ENCODE peak calls at places on chromosomes 4 and X, in eight cellular contexts. F is bronchial epithelial cell, T is esophagus squamous epithelium, V is psoas muscle, N is foreskin fibroblast, R is neural crest cell, O is fibroblast of the aortic adventitia, S is GM20000. H is an unnamed sample.

GRCh38 chrX:39966186-39966585 is 131.6 kb downstream of the BCOR start:
- DNase-seq in F (no peak), T (no peak), V (no peak), N (no peak), R (no peak), O (no peak), S (no peak), H (no peak)

GRCh38 chr4:10832989-10833635 is 148.5 kb upstream of the CLNK start:
- DNase-seq in F (no peak), T (no peak), V (no peak), N (no peak), R (no peak), O (no peak), S (no peak), H (no peak)

GRCh38 chr4:25144870-25145481 is 15.3 kb downstream of the SEPSECS start:
- DNase-seq in F (peak; percentile 58), T (no peak), V (no peak), N (peak; percentile 52), R (no peak), O (peak; percentile 55), S (peak; percentile 21), H (no peak)

GRCh38 chr4:153465922-153466636 is at the start of gene TMEM131L:
- DNase-seq in F (no peak), T (peak; percentile 31), V (peak; percentile 80), N (peak; percentile 86), R (peak; percentile 59), O (peak; percentile 51), S (peak; percentile 94), H (peak; percentile 65)

GRCh38 chrX:12956704-12957541 is 18.0 kb upstream of the TMSB4X start:
- DNase-seq in F (peak; percentile 64), T (no peak), V (no peak), N (peak; percentile 49), R (no peak), O (peak; percentile 43), S (peak; percentile 67), H (no peak)

GRCh38 chrX:106391284-106391852 is 220.4 kb upstream of the RADX start:
- DNase-seq in F (no peak), T (no peak), V (no peak), N (peak; percentile 0), R (no peak), O (no peak), S (no peak), H (no peak)

GRCh38 chrX:39299615-39300014 is 498.4 kb downstream of the MID1IP1 start:
- DNase-seq in F (no peak), T (no peak), V (no peak), N (no peak), R (no peak), O (no peak), S (no peak), H (no peak)

GRCh38 chrX:13659057-13659456 is 6.1 kb downstream of the TCEANC start:
- DNase-seq in F (peak; percentile 90), T (no peak), V (no peak), N (peak; percentile 73), R (no peak), O (peak; percentile 71), S (no peak), H (no peak)

GRCh38 chr4:22739933-22740332 is 47.2 kb downstream of the GBA3 start:
- DNase-seq in F (no peak), T (no peak), V (no peak), N (no peak), R (no peak), O (no peak), S (no peak), H (no peak)

GRCh38 chr4:8689741-8690140 is 97.2 kb downstream of the CPZ start:
- DNase-seq in F (no peak), T (no peak), V (no peak), N (no peak), R (no peak), O (no peak), S (no peak), H (no peak)

GRCh38 chrX:52563105-52563504 is 46.2 kb upstream of the XAGE1B start:
- DNase-seq in F (no peak), T (no peak), V (no peak), N (no peak), R (no peak), O (no peak), S (no peak), H (no peak)

GRCh38 chr4:78293348-78293747 is 236.2 kb downstream of the FRAS1 start:
- DNase-seq in F (peak; percentile 4), T (no peak), V (no peak), N (peak; percentile 66), R (no peak), O (peak; percentile 76), S (no peak), H (no peak)

DNA sequence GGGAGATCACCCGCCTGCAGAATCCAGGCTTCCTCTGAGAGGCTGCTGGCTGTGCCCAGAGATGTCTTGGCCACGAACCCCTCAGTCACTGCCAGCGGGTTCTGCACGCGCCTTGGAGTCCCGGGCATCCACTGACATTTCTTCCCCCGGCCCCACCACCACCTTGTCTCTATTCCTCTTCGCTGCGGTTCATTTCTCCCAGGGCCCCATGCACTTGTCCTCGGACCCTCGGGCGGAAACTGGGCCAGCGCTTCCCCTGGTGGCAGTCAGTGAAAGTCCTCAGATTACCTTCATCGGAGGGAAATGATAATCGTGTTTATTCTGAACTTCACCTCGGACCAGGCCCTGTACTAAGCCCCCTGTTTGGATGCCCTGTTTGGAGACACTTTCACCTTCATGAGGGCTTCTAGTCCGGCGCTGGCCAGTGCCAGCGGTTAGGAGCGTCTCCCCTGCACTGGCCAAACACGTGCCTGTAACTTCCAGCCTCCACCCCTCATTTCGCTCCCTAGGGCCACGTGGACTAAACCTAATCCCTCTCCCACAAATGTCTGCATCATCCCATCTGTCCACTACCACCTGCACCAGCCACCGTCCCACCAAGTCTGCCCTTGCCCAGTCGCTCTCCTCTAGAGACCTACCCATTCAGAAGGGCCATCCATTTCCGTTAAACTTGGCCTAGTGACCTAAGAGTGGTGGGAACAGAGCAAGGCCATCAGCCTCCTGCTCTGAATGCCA is 82.0 kb downstream of the DCTD start:
- DNase-seq in F (no peak), T (no peak), V (no peak), N (no peak), R (no peak), O (no peak), S (no peak), H (no peak)
- TF ChIP-seq CTCF in F (no peak), T (no peak), V (no peak), N (no peak), R (no peak), O (no peak), S (no peak), H (no peak)

GRCh38 chr4:113294910-113295309 is 245.5 kb downstream of the ANK2 start:
- DNase-seq in F (no peak), T (no peak), V (no peak), N (peak; percentile 10), R (no peak), O (no peak), S (no peak), H (no peak)
- TF ChIP-seq CTCF in F (peak; percentile 2), T (no peak), V (no peak), N (no peak), R (no peak), O (no peak), S (no peak), H (no peak)

DNA sequence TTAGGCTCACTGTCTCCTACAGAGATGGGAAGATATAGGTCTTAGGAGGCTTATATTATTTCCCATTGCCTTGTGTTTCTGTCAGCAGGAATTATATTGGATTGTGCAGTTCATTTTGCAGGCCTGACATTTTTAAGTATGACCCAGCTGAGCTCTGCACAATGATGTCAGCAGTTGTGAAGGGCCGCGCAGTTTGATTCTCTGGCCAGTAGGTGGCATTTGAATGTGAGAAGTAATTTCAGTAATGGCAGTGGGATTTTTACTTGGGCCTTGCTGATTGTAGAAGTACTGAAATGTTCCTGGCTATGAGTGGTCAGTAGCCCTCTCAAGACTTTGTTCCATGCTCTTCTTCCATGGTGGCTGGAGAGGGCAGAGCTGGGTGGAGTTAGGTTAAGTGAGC is 247.2 kb upstream of the MTMR8 start:
- DNase-seq in F (no peak), T (no peak), V (no peak), N (no peak), R (no peak), O (no peak), S (no peak), H (peak; percentile 8)
- TF ChIP-seq CTCF in F (no peak), T (no peak), V (no peak), N (no peak), R (peak; percentile 43), O (no peak), S (no peak), H (peak; percentile 44)

GRCh38 chr4:157226035-157226434 is 5.5 kb downstream of the GRIA2 start:
- DNase-seq in F (no peak), T (no peak), V (no peak), N (peak; percentile 10), R (no peak), O (no peak), S (no peak), H (no peak)
- TF ChIP-seq CTCF in F (no peak), T (no peak), V (no peak), N (no peak), R (no peak), O (no peak), S (no peak), H (no peak)

DNA sequence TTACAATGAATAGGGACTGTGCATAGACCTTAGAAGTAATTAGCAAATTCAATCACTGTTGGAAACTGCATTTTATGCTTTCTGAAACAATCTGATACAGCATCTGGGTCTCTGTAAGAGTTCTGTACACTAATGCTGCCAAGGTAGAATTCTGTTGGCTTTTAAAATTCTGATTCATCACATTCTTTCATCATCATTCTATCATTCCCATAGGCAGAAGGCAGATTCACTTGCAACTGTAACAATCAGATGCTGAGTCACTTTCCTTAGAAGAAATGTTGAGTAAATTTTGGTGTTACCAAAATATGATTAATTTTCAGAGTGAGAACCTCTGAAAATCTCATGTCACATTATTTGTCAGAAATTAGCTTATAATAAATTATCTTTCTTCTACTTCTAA is 267.2 kb downstream of the MAPK10 start:
- DNase-seq in F (peak; percentile 94), T (no peak), V (no peak), N (peak; percentile 85), R (no peak), O (peak; percentile 90), S (no peak), H (no peak)
- TF ChIP-seq CTCF in F (no peak), T (no peak), V (no peak), N (no peak), R (no peak), O (no peak), S (no peak), H (no peak)

GRCh38 chr4:28357985-28358384 is 1497.3 kb downstream of the STIM2 start:
- DNase-seq in F (peak; percentile 32), T (no peak), V (no peak), N (peak; percentile 30), R (no peak), O (peak; percentile 28), S (no peak), H (peak; percentile 8)
- TF ChIP-seq CTCF in F (peak; percentile 30), T (no peak), V (no peak), N (peak; percentile 29), R (peak; percentile 38), O (peak; percentile 34), S (no peak), H (no peak)

GRCh38 chrX:25191403-25191802 is 175.6 kb upstream of the ARX start:
- DNase-seq in F (no peak), T (no peak), V (no peak), N (no peak), R (no peak), O (no peak), S (no peak), H (no peak)
- TF ChIP-seq CTCF in F (no peak), T (no peak), V (peak; percentile 11), N (no peak), R (peak; percentile 43), O (no peak), S (no peak), H (no peak)